ENCODE peak calls at places on chromosomes 5 and 9, in seven cellular contexts. One of them, this sample, is unnamed.
A peak's percentile ranks its signal among the peaks of the same experiment; 100 is the strongest.

GRCh38 chr9:120609636-120610035 is 29.7 kb upstream of the CDK5RAP2 start:
- DNase-seq in T-cell: no peak
- DNase-seq in heart left ventricle: no peak
- DNase-seq in CD8-positive, alpha-beta memory T cell: no peak
- DNase-seq in PC-3: no peak
- DNase-seq in HCT116: no peak
- DNase-seq in H7: no peak
- DNase-seq in this sample: no peak

GRCh38 chr9:81826541-81826906 is 101.7 kb upstream of the SPATA31D4 start:
- DNase-seq in PC-3: no peak
- DNase-seq in T-cell: no peak
- DNase-seq in heart left ventricle: peak; percentile 85
- DNase-seq in CD8-positive, alpha-beta memory T cell: no peak
- DNase-seq in HCT116: no peak
- DNase-seq in H7: no peak
- DNase-seq in this sample: no peak

GRCh38 chr9:37617837-37618236 is 25.4 kb upstream of the TOMM5 start:
- DNase-seq in heart left ventricle: no peak
- DNase-seq in HCT116: no peak
- DNase-seq in CD8-positive, alpha-beta memory T cell: no peak
- DNase-seq in T-cell: no peak
- DNase-seq in PC-3: peak; percentile 28
- DNase-seq in H7: no peak
- DNase-seq in this sample: no peak

GRCh38 chr9:70420267-70421019 is 6.0 kb upstream of the KLF9 start:
- DNase-seq in T-cell: no peak
- DNase-seq in CD8-positive, alpha-beta memory T cell: no peak
- DNase-seq in HCT116: peak; percentile 42
- DNase-seq in H7: peak; percentile 80
- DNase-seq in heart left ventricle: peak; percentile 96
- DNase-seq in PC-3: peak; percentile 52
- DNase-seq in this sample: peak; percentile 76

GRCh38 chr5:171707441-171707790 is 78.2 kb upstream of the SMIM23 start:
- DNase-seq in heart left ventricle: no peak
- DNase-seq in PC-3: no peak
- DNase-seq in H7: no peak
- DNase-seq in T-cell: no peak
- DNase-seq in CD8-positive, alpha-beta memory T cell: no peak
- DNase-seq in HCT116: no peak
- DNase-seq in this sample: no peak

GRCh38 chr5:152701305-152701704 is 296.2 kb upstream of the NMUR2 start:
- DNase-seq in HCT116: no peak
- DNase-seq in CD8-positive, alpha-beta memory T cell: no peak
- DNase-seq in H7: no peak
- DNase-seq in T-cell: no peak
- DNase-seq in heart left ventricle: no peak
- DNase-seq in PC-3: no peak
- DNase-seq in this sample: no peak

GRCh38 chr9:93669958-93670207 is 93.5 kb downstream of the PHF2 start:
- DNase-seq in HCT116: no peak
- DNase-seq in T-cell: no peak
- DNase-seq in H7: peak; percentile 36
- DNase-seq in heart left ventricle: no peak
- DNase-seq in PC-3: no peak
- DNase-seq in CD8-positive, alpha-beta memory T cell: no peak
- DNase-seq in this sample: no peak

GRCh38 chr5:95963650-95964410 is 2.2 kb upstream of the ELL2 start:
- DNase-seq in CD8-positive, alpha-beta memory T cell: no peak
- DNase-seq in HCT116: no peak
- DNase-seq in H7: no peak
- DNase-seq in PC-3: peak; percentile 80
- DNase-seq in heart left ventricle: no peak
- DNase-seq in T-cell: no peak
- DNase-seq in this sample: no peak

GRCh38 chr5:171874210-171874609 is 88.6 kb downstream of the SMIM23 start:
- DNase-seq in T-cell: no peak
- DNase-seq in heart left ventricle: no peak
- DNase-seq in CD8-positive, alpha-beta memory T cell: no peak
- DNase-seq in PC-3: no peak
- DNase-seq in H7: no peak
- DNase-seq in HCT116: no peak
- DNase-seq in this sample: no peak

GRCh38 chr9:78707481-78707977 is 410.6 kb downstream of the PSAT1 start:
- DNase-seq in PC-3: peak; percentile 58
- DNase-seq in CD8-positive, alpha-beta memory T cell: no peak
- DNase-seq in HCT116: no peak
- DNase-seq in T-cell: no peak
- DNase-seq in heart left ventricle: no peak
- DNase-seq in H7: no peak
- DNase-seq in this sample: no peak

GRCh38 chr5:160926428-160926827 is 74.4 kb upstream of the ATP10B start:
- DNase-seq in H7: no peak
- DNase-seq in HCT116: no peak
- DNase-seq in T-cell: no peak
- DNase-seq in PC-3: no peak
- DNase-seq in heart left ventricle: no peak
- DNase-seq in CD8-positive, alpha-beta memory T cell: no peak
- DNase-seq in this sample: no peak

GRCh38 chr5:158406884-158407790 is 548.2 kb upstream of the CLINT1 start:
- DNase-seq in T-cell: no peak
- DNase-seq in CD8-positive, alpha-beta memory T cell: no peak
- DNase-seq in PC-3: peak; percentile 65
- DNase-seq in HCT116: no peak
- DNase-seq in heart left ventricle: no peak
- DNase-seq in H7: no peak
- DNase-seq in this sample: no peak

GRCh38 chr5:499233-500209 is 24.7 kb downstream of the SLC9A3 start:
- DNase-seq in T-cell: no peak
- DNase-seq in CD8-positive, alpha-beta memory T cell: no peak
- DNase-seq in heart left ventricle: no peak
- DNase-seq in PC-3: no peak
- DNase-seq in HCT116: no peak
- DNase-seq in H7: no peak
- DNase-seq in this sample: no peak

GRCh38 chr9:133106511-133107244 is 14.4 kb downstream of the RALGDS start:
- DNase-seq in heart left ventricle: peak; percentile 16
- DNase-seq in PC-3: no peak
- DNase-seq in HCT116: no peak
- DNase-seq in CD8-positive, alpha-beta memory T cell: no peak
- DNase-seq in T-cell: no peak
- DNase-seq in H7: peak; percentile 45
- DNase-seq in this sample: no peak

GRCh38 chr5:54443264-54443663 is 12.2 kb upstream of the HSPB3 start:
- DNase-seq in PC-3: peak; percentile 41
- DNase-seq in HCT116: peak; percentile 8
- DNase-seq in heart left ventricle: no peak
- DNase-seq in T-cell: no peak
- DNase-seq in CD8-positive, alpha-beta memory T cell: no peak
- DNase-seq in H7: peak; percentile 25
- DNase-seq in this sample: peak; percentile 33

GRCh38 chr9:115385383-115386122 is 267.6 kb upstream of the TNC start:
- DNase-seq in heart left ventricle: no peak
- DNase-seq in HCT116: no peak
- DNase-seq in CD8-positive, alpha-beta memory T cell: no peak
- DNase-seq in T-cell: no peak
- DNase-seq in H7: peak; percentile 22
- DNase-seq in PC-3: no peak
- DNase-seq in this sample: no peak

GRCh38 chr5:64861281-64861680 is 92.6 kb downstream of the CWC27 start:
- DNase-seq in PC-3: no peak
- DNase-seq in T-cell: no peak
- DNase-seq in heart left ventricle: no peak
- DNase-seq in H7: no peak
- DNase-seq in CD8-positive, alpha-beta memory T cell: no peak
- DNase-seq in HCT116: no peak
- DNase-seq in this sample: no peak

GRCh38 chr9:133440884-133441283 is 18.7 kb downstream of the ADAMTS13 start:
- DNase-seq in CD8-positive, alpha-beta memory T cell: no peak
- DNase-seq in H7: no peak
- DNase-seq in T-cell: no peak
- DNase-seq in PC-3: no peak
- DNase-seq in heart left ventricle: no peak
- DNase-seq in HCT116: no peak
- DNase-seq in this sample: no peak

GRCh38 chr9:15329539-15330109 is 22.6 kb upstream of the TTC39B start:
- DNase-seq in T-cell: no peak
- DNase-seq in PC-3: no peak
- DNase-seq in heart left ventricle: no peak
- DNase-seq in CD8-positive, alpha-beta memory T cell: no peak
- DNase-seq in HCT116: no peak
- DNase-seq in H7: no peak
- DNase-seq in this sample: no peak

GRCh38 chr5:159695741-159696294 is 220.5 kb upstream of the ADRA1B start:
- DNase-seq in PC-3: no peak
- DNase-seq in heart left ventricle: no peak
- DNase-seq in HCT116: no peak
- DNase-seq in CD8-positive, alpha-beta memory T cell: no peak
- DNase-seq in H7: no peak
- DNase-seq in T-cell: no peak
- DNase-seq in this sample: no peak

GRCh38 chr5:25604682-25605081 is 959.9 kb upstream of the CDH10 start:
- DNase-seq in H7: no peak
- DNase-seq in CD8-positive, alpha-beta memory T cell: no peak
- DNase-seq in heart left ventricle: no peak
- DNase-seq in T-cell: no peak
- DNase-seq in HCT116: no peak
- DNase-seq in PC-3: no peak
- DNase-seq in this sample: no peak

This sample was measured in A549.